ENCODE peak calls at places on chromosome 13, in eight cellular contexts. D, A, L, P, B, W, R and E are unnamed samples.

GRCh38 chr13:110713981-110714797 is 689 bp downstream of the ING1 start:
- DNase-seq in A (no peak), R (peak), W (peak), B (no peak), P (no peak), L (no peak), D (no peak), E (peak)

GRCh38 chr13:34941436-34941834 is 635 bp upstream of the NBEA start:
- DNase-seq in W (no peak), B (no peak), R (no peak), D (no peak), L (no peak), P (no peak), A (no peak), E (no peak)

GRCh38 chr13:22357132-22357531 is 686.3 kb downstream of the FGF9 start:
- DNase-seq in P (no peak), R (no peak), L (no peak), B (no peak), A (no peak), D (no peak), W (no peak), E (no peak)

GRCh38 chr13:30158774-30159445 is 148.4 kb downstream of the KATNAL1 start:
- DNase-seq in D (no peak), A (no peak), W (no peak), B (no peak), R (no peak), P (no peak), L (no peak), E (no peak)

GRCh38 chr13:34369925-34370324 is 552.0 kb downstream of the RFC3 start:
- DNase-seq in L (no peak), P (no peak), R (no peak), W (no peak), B (no peak), D (no peak), A (no peak), E (no peak)

GRCh38 chr13:112060899-112061366 is 6.0 kb upstream of the SOX1 start:
- DNase-seq in B (no peak), P (no peak), D (no peak), W (no peak), R (no peak), L (no peak), A (no peak), E (peak)

GRCh38 chr13:31945202-31945978 is 86.2 kb upstream of the FRY start:
- DNase-seq in W (no peak), R (no peak), A (no peak), L (no peak), D (no peak), B (no peak), P (no peak), E (peak)

GRCh38 chr13:76845367-76845766 is 40.8 kb downstream of the KCTD12 start:
- DNase-seq in B (no peak), W (no peak), L (no peak), A (no peak), R (no peak), P (no peak), D (no peak), E (no peak)

GRCh38 chr13:113794764-113795173 is 35.7 kb downstream of the TMEM255B start:
- DNase-seq in W (no peak), L (no peak), R (no peak), D (no peak), A (no peak), B (no peak), P (no peak), E (no peak)

GRCh38 chr13:89627991-89628390 is 1719.5 kb upstream of the MIR17HG start:
- DNase-seq in D (no peak), B (no peak), A (no peak), L (no peak), R (no peak), W (no peak), P (no peak), E (no peak)

GRCh38 chr13:69910800-69911199 is 196.8 kb upstream of the ATXN8OS start:
- DNase-seq in A (no peak), R (peak), B (no peak), L (no peak), P (no peak), W (no peak), D (no peak), E (no peak)

GRCh38 chr13:80276371-80277289 is 64.3 kb downstream of the SPRY2 start:
- DNase-seq in D (no peak), L (peak), P (no peak), A (no peak), B (no peak), R (peak), W (peak), E (peak)

GRCh38 chr13:24308068-24308445 is 1.3 kb upstream of the C1QTNF9 start:
- DNase-seq in D (no peak), P (no peak), L (no peak), R (no peak), W (no peak), B (no peak), A (no peak), E (no peak)

GRCh38 chr13:49997935-49998334 is 1.1 kb downstream of the TRIM13 start:
- DNase-seq in R (no peak), L (no peak), A (no peak), B (no peak), P (no peak), W (peak), D (no peak), E (peak)

GRCh38 chr13:87123987-87124784 is 547.0 kb upstream of the SLITRK5 start:
- DNase-seq in P (peak), D (peak), R (peak), L (peak), B (no peak), W (no peak), A (no peak), E (peak)

GRCh38 chr13:112958127-112958989 is 10.7 kb upstream of the MCF2L start:
- DNase-seq in R (no peak), B (no peak), L (no peak), P (no peak), D (no peak), A (no peak), W (no peak), E (no peak)

GRCh38 chr13:95713651-95714050 is 36.7 kb downstream of the DNAJC3 start:
- DNase-seq in D (no peak), P (no peak), R (no peak), B (no peak), A (no peak), L (no peak), W (no peak), E (no peak)

GRCh38 chr13:26971990-26972888 is 199.4 kb downstream of the USP12 start:
- DNase-seq in B (peak), A (no peak), R (peak), D (peak), W (no peak), L (peak), P (no peak), E (peak)

GRCh38 chr13:61575941-61576340 is 160.3 kb upstream of the PCDH20 start:
- DNase-seq in L (no peak), W (no peak), B (no peak), R (no peak), D (no peak), P (no peak), A (no peak), E (no peak)

GRCh38 chr13:33514362-33514761 is 228.8 kb upstream of the STARD13 start:
- DNase-seq in A (no peak), P (no peak), B (no peak), W (no peak), R (no peak), D (no peak), L (no peak), E (peak)

GRCh38 chr13:69856331-69856730 is 251.3 kb upstream of the ATXN8OS start:
- DNase-seq in B (no peak), P (no peak), L (peak), A (no peak), R (no peak), W (peak), D (no peak), E (peak)

GRCh38 chr13:50156140-50156539 is 140.9 kb downstream of the KCNRG start:
- DNase-seq in P (no peak), L (no peak), D (no peak), A (no peak), B (no peak), R (peak), W (no peak), E (no peak)

GRCh38 chr13:96632536-96633320 is 361.5 kb downstream of the OXGR1 start:
- DNase-seq in P (no peak), R (no peak), D (no peak), L (no peak), W (peak), B (no peak), A (no peak), E (no peak)

GRCh38 chr13:24234200-24234915 is 73.8 kb downstream of the SPATA13 start:
- DNase-seq in B (no peak), P (no peak), L (no peak), W (no peak), D (no peak), R (no peak), A (no peak), E (no peak)

GRCh38 chr13:97026759-97027555 is 32.7 kb upstream of the OXGR1 start:
- DNase-seq in D (no peak), L (no peak), W (peak), R (no peak), P (no peak), A (no peak), B (no peak), E (no peak)

GRCh38 chr13:21344662-21345176 is 114.4 kb downstream of the ZDHHC20 start:
- DNase-seq in B (no peak), R (no peak), W (no peak), A (no peak), L (no peak), D (no peak), P (no peak), E (no peak)

GRCh38 chr13:20192470-20193141 is at the start of gene GJB2:
- DNase-seq in W (no peak), D (no peak), L (no peak), R (no peak), P (no peak), A (no peak), B (no peak), E (peak)
- TF ChIP-seq EZH2 in W (peak), D (no peak), L (peak), R (no peak), P (no peak), A (no peak), B (no peak), E (no peak)

DNA sequence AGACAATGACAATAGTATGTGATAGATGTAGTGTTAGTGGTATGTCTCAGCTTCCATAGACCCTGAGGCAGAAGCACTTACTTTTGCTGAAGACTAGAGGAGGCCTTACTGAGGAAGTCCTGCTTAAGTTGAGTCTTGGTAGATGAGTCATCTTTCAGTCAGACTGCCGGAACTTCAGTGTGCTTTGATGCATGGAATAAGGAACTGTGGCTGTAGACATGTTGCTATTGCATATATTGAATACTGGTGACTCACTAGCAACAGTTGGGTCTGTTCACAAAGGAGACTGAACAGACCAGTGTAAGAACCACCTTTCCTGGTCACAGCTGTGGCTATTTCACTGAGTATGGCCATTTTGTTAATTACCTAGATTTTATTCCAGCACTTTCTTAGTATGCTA is 1000.6 kb downstream of the OLFM4 start:
- DNase-seq in B (no peak), W (no peak), L (peak), A (peak), D (no peak), R (no peak), P (peak), E (peak)
- TF ChIP-seq POLR2AphosphoS5 in B (no peak), W (no peak), L (no peak), A (no peak), D (no peak), R (no peak), P (no peak), E (no peak)

GRCh38 chr13:28493740-28494536 is 990 bp downstream of the FLT1 start:
- DNase-seq in L (no peak), D (no peak), R (no peak), B (no peak), W (no peak), P (no peak), A (no peak), E (peak)
- TF ChIP-seq EZH2 in L (peak), D (no peak), R (no peak), B (no peak), W (no peak), P (no peak), A (no peak), E (no peak)

DNA sequence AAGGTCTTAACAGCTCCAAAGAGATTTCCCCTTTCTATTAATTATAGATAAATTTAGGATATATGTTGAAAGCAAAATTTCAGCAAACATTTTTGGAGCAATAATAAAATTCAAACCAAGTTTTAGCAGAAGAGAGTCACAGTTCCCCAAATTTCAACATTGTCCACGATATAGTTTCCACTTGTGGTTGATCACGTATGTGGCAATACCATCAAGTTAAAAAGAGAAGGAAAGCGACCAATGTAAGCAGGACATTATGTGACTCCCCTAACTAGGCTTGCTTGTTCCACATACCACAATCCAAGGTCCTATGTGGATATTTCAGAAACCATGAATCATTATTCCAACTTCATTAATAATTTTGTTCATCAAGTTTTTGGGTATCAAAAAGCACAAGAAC is 52.8 kb downstream of the ELF1 start:
- DNase-seq in P (no peak), R (no peak), W (no peak), A (no peak), B (no peak), L (no peak), D (no peak), E (no peak)
- TF ChIP-seq POLR2AphosphoS5 in P (no peak), R (no peak), W (no peak), A (no peak), B (no peak), L (no peak), D (no peak), E (no peak)

GRCh38 chr13:78777973-78778372 is 119.0 kb upstream of the OBI1 start:
- DNase-seq in A (no peak), R (no peak), P (no peak), W (no peak), L (no peak), B (no peak), D (no peak), E (no peak)
- TF ChIP-seq EZH2 in A (no peak), R (no peak), P (no peak), W (no peak), L (no peak), B (no peak), D (no peak), E (no peak)

GRCh38 chr13:45092668-45093067 is 27.6 kb upstream of the GTF2F2 start:
- DNase-seq in R (no peak), D (no peak), A (no peak), B (no peak), P (no peak), W (no peak), L (no peak), E (no peak)
- TF ChIP-seq POLR2AphosphoS5 in R (no peak), D (no peak), A (no peak), B (no peak), P (no peak), W (no peak), L (no peak), E (no peak)

GRCh38 chr13:55576389-55576788 is 1564.3 kb upstream of the PRR20A start:
- DNase-seq in D (no peak), A (no peak), P (no peak), W (no peak), R (no peak), L (no peak), B (no peak), E (peak)

GRCh38 chr13:55573565-55573964 is 1567.2 kb upstream of the PRR20A start:
- DNase-seq in D (no peak), P (no peak), R (no peak), W (no peak), L (no peak), B (no peak), A (no peak), E (no peak)

GRCh38 chr13:55572862-55573261 is 1567.9 kb upstream of the PRR20A start:
- DNase-seq in L (no peak), P (no peak), D (no peak), A (no peak), R (no peak), W (no peak), B (no peak), E (no peak)

GRCh38 chr13:55577847-55578210 is 1562.9 kb upstream of the PRR20A start:
- DNase-seq in B (no peak), R (no peak), L (no peak), D (no peak), P (no peak), A (no peak), W (no peak), E (peak)

DNA sequence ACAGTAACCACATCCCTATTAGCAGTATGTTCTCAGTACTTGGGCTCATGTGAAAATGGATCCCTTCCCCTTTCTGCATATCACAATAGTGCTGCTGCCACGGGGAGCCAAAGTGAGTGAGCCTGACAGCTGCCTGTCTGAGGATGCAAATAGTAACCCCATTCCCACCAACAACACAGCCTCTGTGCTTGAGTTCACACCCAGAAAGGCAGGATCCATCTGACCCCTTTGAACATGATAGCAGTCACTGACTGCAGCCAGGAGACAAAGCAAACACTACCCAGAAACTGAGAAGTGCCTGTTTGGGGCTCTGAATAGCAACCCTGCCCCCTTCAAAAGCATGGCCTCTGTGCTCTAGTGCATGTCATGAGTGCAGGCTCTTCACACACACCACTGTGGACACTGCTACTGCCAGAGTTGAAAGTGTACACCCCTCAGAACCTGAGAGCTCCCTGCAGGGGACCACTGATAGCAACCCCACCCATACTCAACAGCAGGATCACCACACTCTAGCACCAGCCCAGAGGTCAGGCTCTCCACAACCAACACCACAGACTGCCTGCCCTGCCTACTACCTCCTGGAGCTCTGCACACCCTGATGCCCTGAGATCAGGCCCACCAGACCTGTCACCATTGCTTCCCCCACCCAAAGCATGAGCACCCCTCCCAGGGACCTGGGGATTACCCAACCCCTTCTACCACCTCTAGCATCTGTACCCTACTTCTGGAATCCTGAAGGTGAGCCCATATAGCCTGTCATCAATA is 1563.5 kb upstream of the PRR20A start:
- DNase-seq in B (no peak), A (no peak), D (no peak), R (no peak), L (no peak), W (no peak), P (no peak), E (peak)
- TF ChIP-seq EZH2 in B (no peak), A (no peak), D (no peak), R (no peak), L (no peak), W (no peak), P (no peak), E (no peak)